ENCODE peak calls at places on chromosomes 11 and 22, in six cellular contexts. One of them, this sample, is unnamed.

GRCh38 chr11:92888701-92889100 is 80.8 kb upstream of the MTNR1B start:
- DNase-seq in amygdala: no peak
- DNase-seq in T47D: peak
- DNase-seq in HuH-7.5: no peak
- DNase-seq in activated CD4-positive, alpha-beta T cell treated with anti-CD3 and anti-CD28 coated beads, Interleukin-2, amount 50 U/mL, for 48 hours: no peak
- DNase-seq in LHCN-M2: no peak
- DNase-seq in this sample: no peak

GRCh38 chr22:48464246-48464645 is 1363.4 kb downstream of the BRD1 start:
- DNase-seq in amygdala: no peak
- DNase-seq in T47D: no peak
- DNase-seq in HuH-7.5: no peak
- DNase-seq in activated CD4-positive, alpha-beta T cell treated with anti-CD3 and anti-CD28 coated beads, Interleukin-2, amount 50 U/mL, for 48 hours: no peak
- DNase-seq in LHCN-M2: no peak
- DNase-seq in this sample: no peak

GRCh38 chr11:12418019-12418611 is 40.7 kb downstream of the PARVA start:
- DNase-seq in amygdala: no peak
- DNase-seq in T47D: no peak
- DNase-seq in HuH-7.5: no peak
- DNase-seq in activated CD4-positive, alpha-beta T cell treated with anti-CD3 and anti-CD28 coated beads, Interleukin-2, amount 50 U/mL, for 48 hours: no peak
- DNase-seq in LHCN-M2: peak
- DNase-seq in this sample: no peak

GRCh38 chr22:37809672-37810333 is 2.1 kb downstream of the GCAT start:
- DNase-seq in amygdala: no peak
- DNase-seq in T47D: no peak
- DNase-seq in HuH-7.5: no peak
- DNase-seq in activated CD4-positive, alpha-beta T cell treated with anti-CD3 and anti-CD28 coated beads, Interleukin-2, amount 50 U/mL, for 48 hours: no peak
- DNase-seq in LHCN-M2: no peak
- DNase-seq in this sample: no peak

GRCh38 chr11:79377399-79377798 is 63.4 kb downstream of the TENM4 start:
- DNase-seq in amygdala: no peak
- DNase-seq in T47D: no peak
- DNase-seq in HuH-7.5: no peak
- DNase-seq in activated CD4-positive, alpha-beta T cell treated with anti-CD3 and anti-CD28 coated beads, Interleukin-2, amount 50 U/mL, for 48 hours: no peak
- DNase-seq in LHCN-M2: no peak
- DNase-seq in this sample: no peak

GRCh38 chr11:78210000-78210608 is 21.4 kb downstream of the USP35 start:
- DNase-seq in amygdala: no peak
- DNase-seq in T47D: no peak
- DNase-seq in HuH-7.5: no peak
- DNase-seq in activated CD4-positive, alpha-beta T cell treated with anti-CD3 and anti-CD28 coated beads, Interleukin-2, amount 50 U/mL, for 48 hours: no peak
- DNase-seq in LHCN-M2: no peak
- DNase-seq in this sample: no peak

GRCh38 chr11:70522613-70523311 is 124.4 kb downstream of the CTTN start:
- DNase-seq in amygdala: no peak
- DNase-seq in T47D: no peak
- DNase-seq in HuH-7.5: no peak
- DNase-seq in activated CD4-positive, alpha-beta T cell treated with anti-CD3 and anti-CD28 coated beads, Interleukin-2, amount 50 U/mL, for 48 hours: no peak
- DNase-seq in LHCN-M2: no peak
- DNase-seq in this sample: no peak

GRCh38 chr22:40413873-40414272 is 43.5 kb downstream of the SGSM3 start:
- DNase-seq in amygdala: no peak
- DNase-seq in T47D: no peak
- DNase-seq in HuH-7.5: no peak
- DNase-seq in activated CD4-positive, alpha-beta T cell treated with anti-CD3 and anti-CD28 coated beads, Interleukin-2, amount 50 U/mL, for 48 hours: no peak
- DNase-seq in LHCN-M2: no peak
- DNase-seq in this sample: no peak

GRCh38 chr11:118437046-118437735 is 899 bp downstream of the KMT2A start:
- DNase-seq in amygdala: no peak
- DNase-seq in T47D: peak
- DNase-seq in HuH-7.5: peak
- DNase-seq in activated CD4-positive, alpha-beta T cell treated with anti-CD3 and anti-CD28 coated beads, Interleukin-2, amount 50 U/mL, for 48 hours: peak
- DNase-seq in LHCN-M2: peak
- DNase-seq in this sample: no peak

GRCh38 chr22:46145896-46146295 is 4.4 kb upstream of the PPARA start:
- DNase-seq in amygdala: no peak
- DNase-seq in T47D: no peak
- DNase-seq in HuH-7.5: no peak
- DNase-seq in activated CD4-positive, alpha-beta T cell treated with anti-CD3 and anti-CD28 coated beads, Interleukin-2, amount 50 U/mL, for 48 hours: no peak
- DNase-seq in LHCN-M2: no peak
- DNase-seq in this sample: no peak

GRCh38 chr22:42399315-42400271 is 32.6 kb downstream of the NFAM1 start:
- DNase-seq in amygdala: no peak
- DNase-seq in T47D: no peak
- DNase-seq in HuH-7.5: no peak
- DNase-seq in activated CD4-positive, alpha-beta T cell treated with anti-CD3 and anti-CD28 coated beads, Interleukin-2, amount 50 U/mL, for 48 hours: no peak
- DNase-seq in LHCN-M2: no peak
- DNase-seq in this sample: peak

GRCh38 chr11:8060146-8060719 is 20.8 kb upstream of the TUB start:
- DNase-seq in amygdala: no peak
- DNase-seq in T47D: no peak
- DNase-seq in HuH-7.5: no peak
- DNase-seq in activated CD4-positive, alpha-beta T cell treated with anti-CD3 and anti-CD28 coated beads, Interleukin-2, amount 50 U/mL, for 48 hours: no peak
- DNase-seq in LHCN-M2: no peak
- DNase-seq in this sample: no peak

GRCh38 chr11:18191376-18191775 is 18.7 kb downstream of the MRGPRX4 start:
- DNase-seq in amygdala: no peak
- DNase-seq in T47D: no peak
- DNase-seq in HuH-7.5: no peak
- DNase-seq in activated CD4-positive, alpha-beta T cell treated with anti-CD3 and anti-CD28 coated beads, Interleukin-2, amount 50 U/mL, for 48 hours: no peak
- DNase-seq in LHCN-M2: no peak
- DNase-seq in this sample: no peak

GRCh38 chr22:32531955-32532818 is 57.6 kb downstream of the FBXO7 start:
- DNase-seq in amygdala: no peak
- DNase-seq in T47D: no peak
- DNase-seq in HuH-7.5: peak
- DNase-seq in activated CD4-positive, alpha-beta T cell treated with anti-CD3 and anti-CD28 coated beads, Interleukin-2, amount 50 U/mL, for 48 hours: no peak
- DNase-seq in LHCN-M2: peak
- DNase-seq in this sample: no peak

GRCh38 chr11:9574806-9575530 is 1.5 kb downstream of the WEE1 start:
- DNase-seq in amygdala: no peak
- DNase-seq in T47D: peak
- DNase-seq in HuH-7.5: peak
- DNase-seq in activated CD4-positive, alpha-beta T cell treated with anti-CD3 and anti-CD28 coated beads, Interleukin-2, amount 50 U/mL, for 48 hours: peak
- DNase-seq in LHCN-M2: peak
- DNase-seq in this sample: no peak

GRCh38 chr11:95364324-95365295 is 133.6 kb upstream of the SESN3 start:
- DNase-seq in amygdala: no peak
- DNase-seq in T47D: no peak
- DNase-seq in HuH-7.5: no peak
- DNase-seq in activated CD4-positive, alpha-beta T cell treated with anti-CD3 and anti-CD28 coated beads, Interleukin-2, amount 50 U/mL, for 48 hours: no peak
- DNase-seq in LHCN-M2: no peak
- DNase-seq in this sample: no peak

GRCh38 chr22:38996105-38996504 is 14.0 kb downstream of the APOBEC3B start:
- DNase-seq in amygdala: no peak
- DNase-seq in T47D: no peak
- DNase-seq in HuH-7.5: no peak
- DNase-seq in activated CD4-positive, alpha-beta T cell treated with anti-CD3 and anti-CD28 coated beads, Interleukin-2, amount 50 U/mL, for 48 hours: no peak
- DNase-seq in LHCN-M2: no peak
- DNase-seq in this sample: no peak

GRCh38 chr11:122146475-122146874 is 30.5 kb upstream of the BLID start:
- DNase-seq in amygdala: no peak
- DNase-seq in T47D: no peak
- DNase-seq in HuH-7.5: no peak
- DNase-seq in activated CD4-positive, alpha-beta T cell treated with anti-CD3 and anti-CD28 coated beads, Interleukin-2, amount 50 U/mL, for 48 hours: no peak
- DNase-seq in LHCN-M2: no peak
- DNase-seq in this sample: no peak

GRCh38 chr11:61639816-61640443 is 40.3 kb upstream of the DAGLA start:
- DNase-seq in amygdala: no peak
- DNase-seq in T47D: no peak
- DNase-seq in HuH-7.5: no peak
- DNase-seq in activated CD4-positive, alpha-beta T cell treated with anti-CD3 and anti-CD28 coated beads, Interleukin-2, amount 50 U/mL, for 48 hours: no peak
- DNase-seq in LHCN-M2: no peak
- DNase-seq in this sample: no peak

GRCh38 chr11:11389238-11389637 is 36.2 kb upstream of the CSNK2A3 start:
- DNase-seq in amygdala: no peak
- DNase-seq in T47D: no peak
- DNase-seq in HuH-7.5: no peak
- DNase-seq in activated CD4-positive, alpha-beta T cell treated with anti-CD3 and anti-CD28 coated beads, Interleukin-2, amount 50 U/mL, for 48 hours: no peak
- DNase-seq in LHCN-M2: no peak
- DNase-seq in this sample: no peak

GRCh38 chr11:10450451-10451398 is 4.3 kb upstream of the AMPD3 start:
- DNase-seq in amygdala: no peak
- DNase-seq in T47D: peak
- DNase-seq in HuH-7.5: peak
- DNase-seq in activated CD4-positive, alpha-beta T cell treated with anti-CD3 and anti-CD28 coated beads, Interleukin-2, amount 50 U/mL, for 48 hours: peak
- DNase-seq in LHCN-M2: no peak
- DNase-seq in this sample: no peak

GRCh38 chr11:94762208-94762607 is 5.9 kb upstream of the AMOTL1 start:
- DNase-seq in amygdala: no peak
- DNase-seq in T47D: peak
- DNase-seq in HuH-7.5: no peak
- DNase-seq in activated CD4-positive, alpha-beta T cell treated with anti-CD3 and anti-CD28 coated beads, Interleukin-2, amount 50 U/mL, for 48 hours: no peak
- DNase-seq in LHCN-M2: peak
- DNase-seq in this sample: peak

GRCh38 chr22:33678523-33678922 is 241.8 kb downstream of the LARGE1 start:
- DNase-seq in amygdala: no peak
- DNase-seq in T47D: no peak
- DNase-seq in HuH-7.5: no peak
- DNase-seq in activated CD4-positive, alpha-beta T cell treated with anti-CD3 and anti-CD28 coated beads, Interleukin-2, amount 50 U/mL, for 48 hours: no peak
- DNase-seq in LHCN-M2: no peak
- DNase-seq in this sample: no peak

GRCh38 chr22:35150163-35151107 is 84.5 kb downstream of the ISX start:
- DNase-seq in amygdala: no peak
- DNase-seq in T47D: peak
- DNase-seq in HuH-7.5: peak
- DNase-seq in activated CD4-positive, alpha-beta T cell treated with anti-CD3 and anti-CD28 coated beads, Interleukin-2, amount 50 U/mL, for 48 hours: peak
- DNase-seq in LHCN-M2: peak
- DNase-seq in this sample: peak

GRCh38 chr11:12361650-12362049 is 15.7 kb upstream of the PARVA start:
- DNase-seq in amygdala: no peak
- DNase-seq in T47D: no peak
- DNase-seq in HuH-7.5: no peak
- DNase-seq in activated CD4-positive, alpha-beta T cell treated with anti-CD3 and anti-CD28 coated beads, Interleukin-2, amount 50 U/mL, for 48 hours: no peak
- DNase-seq in LHCN-M2: no peak
- DNase-seq in this sample: no peak

GRCh38 chr22:37176464-37177061 is 11.5 kb downstream of the C1QTNF6 start:
- DNase-seq in amygdala: no peak
- DNase-seq in T47D: no peak
- DNase-seq in HuH-7.5: no peak
- DNase-seq in activated CD4-positive, alpha-beta T cell treated with anti-CD3 and anti-CD28 coated beads, Interleukin-2, amount 50 U/mL, for 48 hours: no peak
- DNase-seq in LHCN-M2: peak
- DNase-seq in this sample: peak

GRCh38 chr22:35703861-35704584 is 13.6 kb upstream of the APOL5 start:
- DNase-seq in amygdala: no peak
- DNase-seq in T47D: no peak
- DNase-seq in HuH-7.5: no peak
- DNase-seq in activated CD4-positive, alpha-beta T cell treated with anti-CD3 and anti-CD28 coated beads, Interleukin-2, amount 50 U/mL, for 48 hours: no peak
- DNase-seq in LHCN-M2: no peak
- DNase-seq in this sample: no peak

GRCh38 chr11:13277719-13278619 is at the start of gene BMAL1:
- DNase-seq in amygdala: no peak
- DNase-seq in T47D: peak
- DNase-seq in HuH-7.5: no peak
- DNase-seq in activated CD4-positive, alpha-beta T cell treated with anti-CD3 and anti-CD28 coated beads, Interleukin-2, amount 50 U/mL, for 48 hours: peak
- DNase-seq in LHCN-M2: peak
- DNase-seq in this sample: no peak

GRCh38 chr22:32324505-32325415 is 32.9 kb upstream of the RFPL3 start:
- DNase-seq in amygdala: no peak
- DNase-seq in T47D: no peak
- DNase-seq in HuH-7.5: no peak
- DNase-seq in activated CD4-positive, alpha-beta T cell treated with anti-CD3 and anti-CD28 coated beads, Interleukin-2, amount 50 U/mL, for 48 hours: no peak
- DNase-seq in LHCN-M2: no peak
- DNase-seq in this sample: no peak

GRCh38 chr11:26331911-26332571 is at the start of gene ANO3:
- DNase-seq in amygdala: no peak
- DNase-seq in T47D: no peak
- DNase-seq in HuH-7.5: peak
- DNase-seq in activated CD4-positive, alpha-beta T cell treated with anti-CD3 and anti-CD28 coated beads, Interleukin-2, amount 50 U/mL, for 48 hours: peak
- DNase-seq in LHCN-M2: peak
- DNase-seq in this sample: no peak

GRCh38 chr11:134663506-134664313 is 251.7 kb upstream of the B3GAT1 start:
- DNase-seq in amygdala: no peak
- DNase-seq in T47D: no peak
- DNase-seq in HuH-7.5: no peak
- DNase-seq in activated CD4-positive, alpha-beta T cell treated with anti-CD3 and anti-CD28 coated beads, Interleukin-2, amount 50 U/mL, for 48 hours: no peak
- DNase-seq in LHCN-M2: no peak
- DNase-seq in this sample: no peak

GRCh38 chr11:71267807-71268421 is 15.5 kb upstream of the SHANK2 start:
- DNase-seq in amygdala: no peak
- DNase-seq in T47D: no peak
- DNase-seq in HuH-7.5: no peak
- DNase-seq in activated CD4-positive, alpha-beta T cell treated with anti-CD3 and anti-CD28 coated beads, Interleukin-2, amount 50 U/mL, for 48 hours: no peak
- DNase-seq in LHCN-M2: no peak
- DNase-seq in this sample: no peak

GRCh38 chr22:22870577-22871398 is 16.8 kb upstream of the IGLL5 start:
- DNase-seq in amygdala: no peak
- DNase-seq in T47D: no peak
- DNase-seq in HuH-7.5: no peak
- DNase-seq in activated CD4-positive, alpha-beta T cell treated with anti-CD3 and anti-CD28 coated beads, Interleukin-2, amount 50 U/mL, for 48 hours: no peak
- DNase-seq in LHCN-M2: no peak
- DNase-seq in this sample: no peak